ENCODE peak calls at places on chromosome 6, in four cellular contexts. F is A549; O is CD4-positive, CD25-positive, alpha-beta regulatory T cell; U is cardiac muscle cell. N is an unnamed sample. For H3K4me1, the result is how much of the 10 kb centered on the place peaks cover.

GRCh38 chr6:118781897-118782296 is 112.1 kb upstream of the ASF1A start:
- DNase-seq in U (no peak), F (no peak), O (no peak), N (no peak)

GRCh38 chr6:26375270-26375669 is 7.6 kb upstream of the BTN2A2 start:
- DNase-seq in F (no peak), U (no peak), O (no peak), N (no peak)

GRCh38 chr6:41963371-41963770 is 21.8 kb upstream of the CCND3 start:
- DNase-seq in O (no peak), F (no peak), U (no peak), N (no peak)

GRCh38 chr6:137853569-137854213 is 13.4 kb upstream of the TNFAIP3 start:
- DNase-seq in O (no peak), F (no peak), U (no peak), N (no peak)

GRCh38 chr6:6352772-6353171 is 32.3 kb upstream of the F13A1 start:
- DNase-seq in F (no peak), O (no peak), U (no peak), N (no peak)

GRCh38 chr6:125931733-125932450 is 24.7 kb upstream of the HINT3 start:
- DNase-seq in U (no peak), F (no peak), O (no peak), N (no peak)

GRCh38 chr6:90940812-90941481 is 354.1 kb upstream of the MAP3K7 start:
- DNase-seq in F (peak), U (peak), O (peak), N (no peak)

GRCh38 chr6:163533443-163533842 is 118.9 kb downstream of the QKI start:
- DNase-seq in U (no peak), O (no peak), F (peak), N (no peak)

GRCh38 chr6:68628156-68628555 is 6.9 kb upstream of the ADGRB3 start:
- DNase-seq in F (no peak), U (no peak), O (no peak), N (no peak)

GRCh38 chr6:135672256-135672655 is 174.7 kb upstream of the AHI1 start:
- DNase-seq in O (no peak), F (no peak), U (no peak), N (no peak)

GRCh38 chr6:157065366-157065765 is 258.0 kb downstream of the TMEM242 start:
- DNase-seq in O (no peak), U (no peak), F (no peak), N (no peak)

GRCh38 chr6:78910611-78911134 is 43.3 kb downstream of the IRAK1BP1 start:
- DNase-seq in U (peak), F (no peak), O (no peak), N (no peak)

GRCh38 chr6:142384455-142385332 is 82.9 kb downstream of the ADGRG6 start:
- DNase-seq in F (no peak), O (no peak), U (no peak), N (no peak)

GRCh38 chr6:43205849-43206248 is 23.4 kb downstream of the DNPH1 start:
- DNase-seq in F (no peak), U (no peak), O (no peak), N (no peak)

GRCh38 chr6:125154184-125155135 is 887 bp downstream of the TPD52L1 start:
- DNase-seq in F (peak), O (no peak), U (peak), N (no peak)

GRCh38 chr6:17959317-17959716 is 28.1 kb downstream of the KIF13A start:
- DNase-seq in F (no peak), O (no peak), U (no peak), N (no peak)

GRCh38 chr6:17962436-17963031 is 24.9 kb downstream of the KIF13A start:
- DNase-seq in U (peak), F (peak), O (no peak), N (no peak)

GRCh38 chr6:17957904-17958303 is 29.5 kb downstream of the KIF13A start:
- DNase-seq in U (no peak), O (no peak), F (no peak), N (no peak)

DNA sequence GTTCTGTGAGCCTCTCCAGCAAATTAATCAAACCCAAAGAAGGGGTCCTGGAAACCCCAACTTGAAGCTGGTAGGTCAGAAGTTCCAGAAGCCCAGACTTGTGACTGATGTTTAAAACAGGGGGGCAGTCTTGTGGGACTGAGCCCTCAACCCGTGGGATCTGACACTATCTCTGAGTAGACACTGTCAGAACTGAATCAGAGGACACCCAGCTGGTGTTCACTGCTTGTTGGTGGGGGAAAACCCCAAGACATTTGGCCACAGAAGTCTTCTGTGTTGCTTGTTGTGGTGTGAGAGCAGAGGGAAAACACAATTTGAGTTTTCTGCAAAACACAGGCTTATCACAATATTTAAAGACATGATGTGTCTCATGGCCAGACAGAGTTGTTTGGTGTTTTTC is 29.9 kb downstream of the KIF13A start:
- DNase-seq in O (no peak), U (no peak), F (no peak), N (no peak)
- H3K4me1 ChIP-seq in O (under half), U (under half), F (under half), N (under half)

GRCh38 chr6:111715321-111715720 is 109.6 kb upstream of the TRAF3IP2 start:
- DNase-seq in O (peak), U (no peak), F (no peak), N (peak)
- H3K4me1 ChIP-seq in O (half or more), U (under half), F (under half), N (under half)

GRCh38 chr6:167424700-167425099 is 99.8 kb downstream of the TTLL2 start:
- DNase-seq in O (no peak), F (no peak), U (no peak), N (no peak)

GRCh38 chr6:167426620-167427019 is 101.7 kb downstream of the TTLL2 start:
- DNase-seq in U (peak), O (no peak), F (no peak), N (no peak)

GRCh38 chr6:167426074-167426473 is 101.2 kb downstream of the TTLL2 start:
- DNase-seq in F (no peak), O (no peak), U (no peak), N (no peak)

GRCh38 chr6:167422934-167423333 is 98.0 kb downstream of the TTLL2 start:
- DNase-seq in U (no peak), O (no peak), F (no peak), N (no peak)

GRCh38 chr6:167424060-167424673 is 99.3 kb downstream of the TTLL2 start:
- DNase-seq in O (no peak), U (no peak), F (no peak), N (no peak)
- H3K4me1 ChIP-seq in O (under half), U (under half), F (under half), N (under half)

DNA sequence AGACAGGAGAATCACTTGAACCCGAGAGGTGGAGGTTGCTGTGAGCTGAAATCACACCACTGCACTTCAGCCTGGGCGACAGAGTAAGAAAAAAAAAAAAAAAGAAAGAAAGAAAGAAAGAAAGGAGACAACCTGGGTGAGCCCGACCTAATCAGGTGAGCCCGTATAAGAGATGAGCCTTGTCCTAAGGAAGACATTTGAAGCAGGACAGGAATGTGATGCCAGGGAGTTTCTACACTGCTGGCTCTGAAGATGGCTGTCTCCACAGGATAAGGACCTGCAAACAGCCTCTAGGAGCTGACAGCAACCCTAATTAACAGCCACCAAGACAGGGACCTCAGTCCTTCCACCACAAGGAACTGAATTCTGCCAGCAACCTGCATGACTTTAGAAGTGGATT is 41.9 kb downstream of the NHLRC1 start:
- DNase-seq in F (no peak), U (no peak), O (no peak), N (no peak)
- H3K4me1 ChIP-seq in F (under half), U (under half), O (under half), N (under half)

N was measured in naive thymus-derived CD4-positive, alpha-beta T cell.